ENCODE peak calls at places on chromosomes 2 and 18, in five cellular contexts. One of them, this sample, is unnamed.
A peak's percentile ranks its signal among the peaks of the same experiment; 100 is the strongest.

GRCh38 chr2:52897511-52898085 is 870.0 kb upstream of the CHAC2 start:
- DNase-seq in endodermal cell: no peak
- DNase-seq in thoracic aorta: no peak
- DNase-seq in hepatocyte: no peak
- DNase-seq in heart right ventricle: no peak
- DNase-seq in this sample: no peak

GRCh38 chr2:84963692-84964405 is 7.1 kb upstream of the KCMF1 start:
- DNase-seq in endodermal cell: no peak
- DNase-seq in thoracic aorta: no peak
- DNase-seq in hepatocyte: peak; percentile 60
- DNase-seq in heart right ventricle: no peak
- DNase-seq in this sample: no peak

GRCh38 chr2:23488584-23488983 is 103.6 kb downstream of the KLHL29 start:
- DNase-seq in endodermal cell: no peak
- DNase-seq in thoracic aorta: no peak
- DNase-seq in hepatocyte: no peak
- DNase-seq in heart right ventricle: no peak
- DNase-seq in this sample: no peak

GRCh38 chr18:58649966-58650816 is 21.1 kb upstream of the MALT1 start:
- DNase-seq in endodermal cell: no peak
- DNase-seq in thoracic aorta: no peak
- DNase-seq in hepatocyte: no peak
- DNase-seq in heart right ventricle: no peak
- DNase-seq in this sample: no peak

GRCh38 chr18:8661754-8662573 is 43.4 kb upstream of the MTCL1 start:
- DNase-seq in endodermal cell: peak; percentile 96
- DNase-seq in thoracic aorta: no peak
- DNase-seq in hepatocyte: peak; percentile 43
- DNase-seq in heart right ventricle: no peak
- DNase-seq in this sample: no peak

GRCh38 chr2:61639721-61640120 is 101.6 kb upstream of the XPO1 start:
- DNase-seq in endodermal cell: peak; percentile 36
- DNase-seq in thoracic aorta: no peak
- DNase-seq in hepatocyte: no peak
- DNase-seq in heart right ventricle: no peak
- DNase-seq in this sample: no peak

GRCh38 chr2:637406-637776 is 39.8 kb downstream of the TMEM18 start:
- DNase-seq in endodermal cell: no peak
- DNase-seq in thoracic aorta: no peak
- DNase-seq in hepatocyte: no peak
- DNase-seq in heart right ventricle: no peak
- DNase-seq in this sample: peak; percentile 28

GRCh38 chr2:187397870-187398269 is 50.2 kb downstream of the CALCRL start:
- DNase-seq in endodermal cell: no peak
- DNase-seq in thoracic aorta: no peak
- DNase-seq in hepatocyte: no peak
- DNase-seq in heart right ventricle: no peak
- DNase-seq in this sample: no peak

GRCh38 chr2:26075173-26075572 is 41.3 kb downstream of the RAB10 start:
- DNase-seq in endodermal cell: no peak
- DNase-seq in thoracic aorta: no peak
- DNase-seq in hepatocyte: no peak
- DNase-seq in heart right ventricle: no peak
- DNase-seq in this sample: no peak

GRCh38 chr18:57789105-57789504 is 14.0 kb downstream of the ATP8B1 start:
- DNase-seq in endodermal cell: no peak
- DNase-seq in thoracic aorta: no peak
- DNase-seq in hepatocyte: no peak
- DNase-seq in heart right ventricle: no peak
- DNase-seq in this sample: no peak

GRCh38 chr2:70541481-70542020 is 12.1 kb downstream of the TGFA start:
- DNase-seq in endodermal cell: no peak
- DNase-seq in thoracic aorta: no peak
- DNase-seq in hepatocyte: no peak
- DNase-seq in heart right ventricle: no peak
- DNase-seq in this sample: no peak

GRCh38 chr2:235021752-235022151 is 69.9 kb downstream of the SH3BP4 start:
- DNase-seq in endodermal cell: no peak
- DNase-seq in thoracic aorta: no peak
- DNase-seq in hepatocyte: no peak
- DNase-seq in heart right ventricle: no peak
- DNase-seq in this sample: no peak

GRCh38 chr2:23492941-23493340 is 108.0 kb downstream of the KLHL29 start:
- DNase-seq in endodermal cell: peak; percentile 69
- DNase-seq in thoracic aorta: no peak
- DNase-seq in hepatocyte: no peak
- DNase-seq in heart right ventricle: no peak
- DNase-seq in this sample: peak; percentile 51

GRCh38 chr2:190121971-190122370 is 59.4 kb upstream of the MSTN start:
- DNase-seq in endodermal cell: no peak
- DNase-seq in thoracic aorta: no peak
- DNase-seq in hepatocyte: no peak
- DNase-seq in heart right ventricle: no peak
- DNase-seq in this sample: no peak

GRCh38 chr2:12539306-12539705 is 177.4 kb upstream of the TRIB2 start:
- DNase-seq in endodermal cell: no peak
- DNase-seq in thoracic aorta: no peak
- DNase-seq in hepatocyte: no peak
- DNase-seq in heart right ventricle: no peak
- DNase-seq in this sample: no peak

GRCh38 chr2:121335294-121336290 is 50.6 kb upstream of the TFCP2L1 start:
- DNase-seq in endodermal cell: peak; percentile 54
- DNase-seq in thoracic aorta: no peak
- DNase-seq in hepatocyte: no peak
- DNase-seq in heart right ventricle: no peak
- DNase-seq in this sample: no peak

GRCh38 chr2:48749820-48750739 is 5.4 kb downstream of the LHCGR start:
- DNase-seq in endodermal cell: no peak
- DNase-seq in thoracic aorta: no peak
- DNase-seq in hepatocyte: no peak
- DNase-seq in heart right ventricle: no peak
- DNase-seq in this sample: no peak

GRCh38 chr2:218898109-218898878 is 17.6 kb downstream of the WNT10A start:
- DNase-seq in endodermal cell: peak; percentile 96
- DNase-seq in thoracic aorta: no peak
- DNase-seq in hepatocyte: peak; percentile 81
- DNase-seq in heart right ventricle: peak; percentile 47
- DNase-seq in this sample: peak; percentile 69

GRCh38 chr2:178485356-178485755 is 5.1 kb downstream of the PLEKHA3 start:
- DNase-seq in endodermal cell: no peak
- DNase-seq in thoracic aorta: no peak
- DNase-seq in hepatocyte: no peak
- DNase-seq in heart right ventricle: no peak
- DNase-seq in this sample: no peak

GRCh38 chr2:134107402-134107801 is 146.5 kb upstream of the MGAT5 start:
- DNase-seq in endodermal cell: no peak
- DNase-seq in thoracic aorta: no peak
- DNase-seq in hepatocyte: no peak
- DNase-seq in heart right ventricle: no peak
- DNase-seq in this sample: no peak

GRCh38 chr2:3054066-3054465 is 323.6 kb downstream of the EIPR1 start:
- DNase-seq in endodermal cell: no peak
- DNase-seq in thoracic aorta: no peak
- DNase-seq in hepatocyte: no peak
- DNase-seq in heart right ventricle: no peak
- DNase-seq in this sample: no peak

GRCh38 chr18:32284284-32284683 is 94.4 kb downstream of the MEP1B start:
- DNase-seq in endodermal cell: no peak
- DNase-seq in thoracic aorta: no peak
- DNase-seq in hepatocyte: no peak
- DNase-seq in heart right ventricle: no peak
- DNase-seq in this sample: no peak

GRCh38 chr18:44599409-44599808 is 81.3 kb upstream of the SETBP1 start:
- DNase-seq in endodermal cell: peak; percentile 54
- DNase-seq in thoracic aorta: no peak
- DNase-seq in hepatocyte: peak; percentile 11
- DNase-seq in heart right ventricle: peak; percentile 19
- DNase-seq in this sample: no peak

GRCh38 chr2:238097201-238097987 is 2.7 kb upstream of the ESPNL start:
- DNase-seq in endodermal cell: peak; percentile 56
- DNase-seq in thoracic aorta: no peak
- DNase-seq in hepatocyte: no peak
- DNase-seq in heart right ventricle: no peak
- DNase-seq in this sample: no peak

GRCh38 chr2:127763776-127764175 is 47.2 kb downstream of the WDR33 start:
- DNase-seq in endodermal cell: no peak
- DNase-seq in thoracic aorta: no peak
- DNase-seq in hepatocyte: no peak
- DNase-seq in heart right ventricle: no peak
- DNase-seq in this sample: no peak

GRCh38 chr2:189014426-189015138 is 40.4 kb downstream of the COL3A1 start:
- DNase-seq in endodermal cell: no peak
- DNase-seq in thoracic aorta: no peak
- DNase-seq in hepatocyte: peak; percentile 28
- DNase-seq in heart right ventricle: no peak
- DNase-seq in this sample: no peak

GRCh38 chr2:28155627-28156026 is 237.0 kb upstream of the FOSL2 start:
- DNase-seq in endodermal cell: peak; percentile 72
- DNase-seq in thoracic aorta: no peak
- DNase-seq in hepatocyte: peak; percentile 50
- DNase-seq in heart right ventricle: no peak
- DNase-seq in this sample: no peak

GRCh38 chr18:10481831-10482230 is 27.4 kb downstream of the APCDD1 start:
- DNase-seq in endodermal cell: no peak
- DNase-seq in thoracic aorta: no peak
- DNase-seq in hepatocyte: no peak
- DNase-seq in heart right ventricle: no peak
- DNase-seq in this sample: no peak

DNA sequence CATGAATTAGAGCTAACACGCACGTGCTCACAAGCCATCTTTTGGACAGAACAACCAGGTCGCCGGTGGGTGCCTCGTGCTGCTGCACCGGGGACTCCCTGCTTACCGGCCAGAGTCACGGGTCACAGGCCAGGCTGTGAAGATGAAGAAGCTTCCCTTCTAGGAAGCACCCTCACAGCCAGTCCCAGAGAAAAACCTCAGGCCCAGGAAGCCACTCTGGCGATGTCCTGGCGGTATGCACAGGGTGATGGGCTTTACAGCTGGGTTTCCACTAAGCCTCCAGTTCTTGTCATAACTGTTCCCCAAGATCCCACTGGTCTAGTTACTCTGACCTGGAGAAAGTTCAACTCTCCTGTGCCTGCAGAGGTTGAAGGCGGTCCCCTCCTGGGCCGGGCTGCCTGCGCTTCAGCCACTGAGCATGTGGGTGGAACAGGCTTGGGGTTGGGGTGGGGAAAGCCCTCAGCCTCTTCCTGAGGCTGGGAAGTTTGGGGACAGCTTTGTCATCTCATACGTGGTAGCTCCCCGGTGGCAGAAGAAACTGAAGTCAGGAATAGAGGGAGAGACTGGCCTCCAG is 15.2 kb upstream of the DIS3L2 start:
- DNase-seq in endodermal cell: no peak
- DNase-seq in thoracic aorta: no peak
- DNase-seq in hepatocyte: no peak
- DNase-seq in heart right ventricle: no peak
- DNase-seq in this sample: peak; percentile 16
- H3K4me1 ChIP-seq in endodermal cell: no peaks in the 10 kb centered on the region
- H3K4me1 ChIP-seq in thoracic aorta: no peaks in the 10 kb centered on the region
- H3K4me1 ChIP-seq in hepatocyte: no peaks in the 10 kb centered on the region
- H3K4me1 ChIP-seq in heart right ventricle: no peaks in the 10 kb centered on the region
- H3K4me1 ChIP-seq in this sample: no peaks in the 10 kb centered on the region

GRCh38 chr2:240904216-240905175 is 1.6 kb upstream of the CROCC2 start:
- DNase-seq in endodermal cell: no peak
- DNase-seq in thoracic aorta: no peak
- DNase-seq in hepatocyte: no peak
- DNase-seq in heart right ventricle: no peak
- DNase-seq in this sample: no peak

GRCh38 chr2:240903191-240904060 is 2.7 kb upstream of the CROCC2 start:
- DNase-seq in endodermal cell: no peak
- DNase-seq in thoracic aorta: no peak
- DNase-seq in hepatocyte: no peak
- DNase-seq in heart right ventricle: no peak
- DNase-seq in this sample: no peak

GRCh38 chr2:240900141-240900860 is 4.3 kb upstream of the MAB21L4 start:
- DNase-seq in endodermal cell: no peak
- DNase-seq in thoracic aorta: no peak
- DNase-seq in hepatocyte: no peak
- DNase-seq in heart right ventricle: no peak
- DNase-seq in this sample: no peak

GRCh38 chr2:240901986-240902614 is 4.0 kb upstream of the CROCC2 start:
- DNase-seq in endodermal cell: no peak
- DNase-seq in thoracic aorta: no peak
- DNase-seq in hepatocyte: no peak
- DNase-seq in heart right ventricle: no peak
- DNase-seq in this sample: no peak

DNA sequence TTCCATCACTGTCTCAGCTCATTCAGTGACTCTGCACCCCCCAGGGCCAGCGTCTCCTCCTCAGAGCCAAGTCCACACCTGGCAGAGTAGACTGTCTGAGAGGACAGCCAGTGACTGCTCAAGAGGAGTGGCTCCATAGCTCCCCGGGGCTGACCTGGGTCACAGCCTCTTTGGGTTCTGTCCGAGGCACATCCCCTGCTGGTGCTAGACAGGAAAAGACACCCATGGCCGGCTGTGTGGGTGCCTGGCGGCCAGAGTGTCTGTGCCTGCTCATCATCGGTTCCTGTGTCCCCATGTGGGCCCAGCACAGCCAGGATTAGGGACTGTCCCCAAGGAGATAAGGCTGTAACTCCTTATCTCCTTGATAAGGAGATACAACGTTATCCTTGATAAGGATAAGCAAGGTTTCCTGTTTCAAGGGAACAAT is 3.5 kb upstream of the CROCC2 start:
- DNase-seq in endodermal cell: peak; percentile 78
- DNase-seq in thoracic aorta: no peak
- DNase-seq in hepatocyte: peak; percentile 42
- DNase-seq in heart right ventricle: no peak
- DNase-seq in this sample: no peak
- H3K4me1 ChIP-seq in endodermal cell: no peaks in the 10 kb centered on the region
- H3K4me1 ChIP-seq in thoracic aorta: no peaks in the 10 kb centered on the region
- H3K4me1 ChIP-seq in hepatocyte: no peaks in the 10 kb centered on the region
- H3K4me1 ChIP-seq in heart right ventricle: peaks cover 27% of the 10 kb centered on the region
- H3K4me1 ChIP-seq in this sample: peaks cover 23% of the 10 kb centered on the region

GRCh38 chr2:43090317-43090716 is 136.1 kb downstream of the ZFP36L2 start:
- DNase-seq in endodermal cell: no peak
- DNase-seq in thoracic aorta: no peak
- DNase-seq in hepatocyte: no peak
- DNase-seq in heart right ventricle: no peak
- DNase-seq in this sample: no peak

GRCh38 chr2:43084699-43085091 is 141.7 kb downstream of the ZFP36L2 start:
- DNase-seq in endodermal cell: no peak
- DNase-seq in thoracic aorta: no peak
- DNase-seq in hepatocyte: peak; percentile 63
- DNase-seq in heart right ventricle: peak; percentile 67
- DNase-seq in this sample: no peak

GRCh38 chr2:43087413-43087812 is 139.0 kb downstream of the ZFP36L2 start:
- DNase-seq in endodermal cell: no peak
- DNase-seq in thoracic aorta: no peak
- DNase-seq in hepatocyte: no peak
- DNase-seq in heart right ventricle: no peak
- DNase-seq in this sample: no peak

GRCh38 chr2:43086451-43087221 is 139.8 kb downstream of the ZFP36L2 start:
- DNase-seq in endodermal cell: peak; percentile 69
- DNase-seq in thoracic aorta: peak; percentile 74
- DNase-seq in hepatocyte: peak; percentile 88
- DNase-seq in heart right ventricle: peak; percentile 88
- DNase-seq in this sample: no peak

GRCh38 chr2:43088148-43089073 is 138.0 kb downstream of the ZFP36L2 start:
- DNase-seq in endodermal cell: no peak
- DNase-seq in thoracic aorta: no peak
- DNase-seq in hepatocyte: peak; percentile 8
- DNase-seq in heart right ventricle: no peak
- DNase-seq in this sample: no peak
- H3K4me1 ChIP-seq in endodermal cell: peaks cover 24% of the 10 kb centered on the region
- H3K4me1 ChIP-seq in thoracic aorta: peaks cover 53% of the 10 kb centered on the region
- H3K4me1 ChIP-seq in hepatocyte: peaks cover 58% of the 10 kb centered on the region
- H3K4me1 ChIP-seq in heart right ventricle: peaks cover 48% of the 10 kb centered on the region
- H3K4me1 ChIP-seq in this sample: no peaks in the 10 kb centered on the region

GRCh38 chr2:96876036-96876810 is 6.3 kb upstream of the SEMA4C start:
- DNase-seq in endodermal cell: peak; percentile 73
- DNase-seq in thoracic aorta: no peak
- DNase-seq in hepatocyte: no peak
- DNase-seq in heart right ventricle: no peak
- DNase-seq in this sample: no peak
- H3K4me1 ChIP-seq in endodermal cell: peaks cover 26% of the 10 kb centered on the region
- H3K4me1 ChIP-seq in thoracic aorta: peaks cover 21% of the 10 kb centered on the region
- H3K4me1 ChIP-seq in hepatocyte: peaks cover 27% of the 10 kb centered on the region
- H3K4me1 ChIP-seq in heart right ventricle: peaks cover 44% of the 10 kb centered on the region
- H3K4me1 ChIP-seq in this sample: peaks cover 4% of the 10 kb centered on the region

This sample was measured in lung.